ENCODE peak calls at places on chromosome 14, in four cellular contexts. One of them, this sample, is unnamed.

GRCh38 chr14:22478670-22479069 is 110.4 kb downstream of the DAD1 start:
- DNase-seq in activated CD4-positive, alpha-beta T cell treated with anti-CD3 and anti-CD28 coated beads, Interleukin-2, amount 50 U/mL, for 48 hours: no peak
- DNase-seq in stimulated activated CD8-positive, alpha-beta memory T cell treated with anti-CD3 and anti-CD28 coated beads, Interleukin-2, amount 100 ng/mL, for 1 hour: no peak
- DNase-seq in endothelial cell: no peak
- DNase-seq in this sample: no peak

GRCh38 chr14:41749425-41749824 is 142.7 kb downstream of the LRFN5 start:
- DNase-seq in activated CD4-positive, alpha-beta T cell treated with anti-CD3 and anti-CD28 coated beads, Interleukin-2, amount 50 U/mL, for 48 hours: no peak
- DNase-seq in endothelial cell: no peak
- DNase-seq in stimulated activated CD8-positive, alpha-beta memory T cell treated with anti-CD3 and anti-CD28 coated beads, Interleukin-2, amount 100 ng/mL, for 1 hour: no peak
- DNase-seq in this sample: no peak

GRCh38 chr14:61563880-61564622 is 131.3 kb upstream of the HIF1A start:
- DNase-seq in stimulated activated CD8-positive, alpha-beta memory T cell treated with anti-CD3 and anti-CD28 coated beads, Interleukin-2, amount 100 ng/mL, for 1 hour: no peak
- DNase-seq in endothelial cell: no peak
- DNase-seq in activated CD4-positive, alpha-beta T cell treated with anti-CD3 and anti-CD28 coated beads, Interleukin-2, amount 50 U/mL, for 48 hours: no peak
- DNase-seq in this sample: no peak

GRCh38 chr14:72588521-72588920 is 305.4 kb downstream of the DPF3 start:
- DNase-seq in activated CD4-positive, alpha-beta T cell treated with anti-CD3 and anti-CD28 coated beads, Interleukin-2, amount 50 U/mL, for 48 hours: no peak
- DNase-seq in endothelial cell: no peak
- DNase-seq in stimulated activated CD8-positive, alpha-beta memory T cell treated with anti-CD3 and anti-CD28 coated beads, Interleukin-2, amount 100 ng/mL, for 1 hour: no peak
- DNase-seq in this sample: no peak

GRCh38 chr14:104387000-104387384 is 192.6 kb upstream of the C14orf180 start:
- DNase-seq in activated CD4-positive, alpha-beta T cell treated with anti-CD3 and anti-CD28 coated beads, Interleukin-2, amount 50 U/mL, for 48 hours: no peak
- DNase-seq in stimulated activated CD8-positive, alpha-beta memory T cell treated with anti-CD3 and anti-CD28 coated beads, Interleukin-2, amount 100 ng/mL, for 1 hour: no peak
- DNase-seq in endothelial cell: no peak
- DNase-seq in this sample: no peak

GRCh38 chr14:76768201-76768656 is 7.0 kb downstream of the VASH1 start:
- DNase-seq in activated CD4-positive, alpha-beta T cell treated with anti-CD3 and anti-CD28 coated beads, Interleukin-2, amount 50 U/mL, for 48 hours: peak
- DNase-seq in stimulated activated CD8-positive, alpha-beta memory T cell treated with anti-CD3 and anti-CD28 coated beads, Interleukin-2, amount 100 ng/mL, for 1 hour: no peak
- DNase-seq in endothelial cell: peak
- DNase-seq in this sample: no peak

GRCh38 chr14:68099348-68100045 is 279.9 kb downstream of the RAD51B start:
- DNase-seq in activated CD4-positive, alpha-beta T cell treated with anti-CD3 and anti-CD28 coated beads, Interleukin-2, amount 50 U/mL, for 48 hours: no peak
- DNase-seq in endothelial cell: no peak
- DNase-seq in stimulated activated CD8-positive, alpha-beta memory T cell treated with anti-CD3 and anti-CD28 coated beads, Interleukin-2, amount 100 ng/mL, for 1 hour: no peak
- DNase-seq in this sample: no peak

GRCh38 chr14:103123128-103123633 is at the start of gene TNFAIP2:
- DNase-seq in stimulated activated CD8-positive, alpha-beta memory T cell treated with anti-CD3 and anti-CD28 coated beads, Interleukin-2, amount 100 ng/mL, for 1 hour: no peak
- DNase-seq in activated CD4-positive, alpha-beta T cell treated with anti-CD3 and anti-CD28 coated beads, Interleukin-2, amount 50 U/mL, for 48 hours: no peak
- DNase-seq in endothelial cell: peak
- DNase-seq in this sample: no peak

GRCh38 chr14:24233538-24233866 is 773 bp downstream of the GMPR2 start:
- DNase-seq in stimulated activated CD8-positive, alpha-beta memory T cell treated with anti-CD3 and anti-CD28 coated beads, Interleukin-2, amount 100 ng/mL, for 1 hour: no peak
- DNase-seq in endothelial cell: no peak
- DNase-seq in activated CD4-positive, alpha-beta T cell treated with anti-CD3 and anti-CD28 coated beads, Interleukin-2, amount 50 U/mL, for 48 hours: no peak
- DNase-seq in this sample: no peak

GRCh38 chr14:38254565-38255407 is 1.1 kb downstream of the CLEC14A start:
- DNase-seq in activated CD4-positive, alpha-beta T cell treated with anti-CD3 and anti-CD28 coated beads, Interleukin-2, amount 50 U/mL, for 48 hours: no peak
- DNase-seq in endothelial cell: peak
- DNase-seq in stimulated activated CD8-positive, alpha-beta memory T cell treated with anti-CD3 and anti-CD28 coated beads, Interleukin-2, amount 100 ng/mL, for 1 hour: no peak
- DNase-seq in this sample: no peak

GRCh38 chr14:92753250-92753649 is 4.8 kb upstream of the LGMN start:
- DNase-seq in stimulated activated CD8-positive, alpha-beta memory T cell treated with anti-CD3 and anti-CD28 coated beads, Interleukin-2, amount 100 ng/mL, for 1 hour: no peak
- DNase-seq in activated CD4-positive, alpha-beta T cell treated with anti-CD3 and anti-CD28 coated beads, Interleukin-2, amount 50 U/mL, for 48 hours: no peak
- DNase-seq in endothelial cell: no peak
- DNase-seq in this sample: no peak